ENCODE peak calls at places on chromosomes 13 and 19, in six cellular contexts. D is fibroblast of lung; C is transverse colon; G is PC-3; A is activated T-helper 1 cell treated with anti-CD3 and anti-CD28 coated beads, Interleukin-12 subunit alpha, Interleukin-12 subunit beta, Interleukin-2, Interleukin-4 antibody, amounts not matched to agents 30 ng/mL and 10 ng/mL and 1 ng/mL, durations not matched to agents 14 hours and 24 hours and 36 hours; E is A673. P is an unnamed sample.

GRCh38 chr13:112605531-112605990 is 17.6 kb upstream of the TUBGCP3 start:
- DNase-seq in D (no peak), C (no peak), G (no peak), A (no peak), E (no peak), P (no peak)

GRCh38 chr13:30835442-30835841 is 70.6 kb upstream of the MEDAG start:
- DNase-seq in D (peak; percentile 61), C (peak; percentile 68), G (no peak), A (no peak), E (no peak), P (peak; percentile 80)

GRCh38 chr19:55657004-55657747 is 2.3 kb downstream of the U2AF2 start:
- DNase-seq in D (no peak), C (no peak), G (peak; percentile 51), A (no peak), E (no peak), P (peak; percentile 49)

GRCh38 chr19:7994923-7995682 is 10.3 kb downstream of the ELAVL1 start:
- DNase-seq in D (peak; percentile 18), C (no peak), G (no peak), A (no peak), E (no peak), P (no peak)

GRCh38 chr13:52906122-52906903 is 57.9 kb upstream of the PCDH8 start:
- DNase-seq in D (no peak), C (no peak), G (no peak), A (no peak), E (no peak), P (no peak)

GRCh38 chr19:6032381-6032780 is 54.4 kb upstream of the RANBP3 start:
- DNase-seq in D (no peak), C (no peak), G (no peak), A (no peak), E (no peak), P (no peak)

GRCh38 chr19:460877-461609 is at the start of gene SHC2:
- DNase-seq in D (no peak), C (peak; percentile 34), G (no peak), A (no peak), E (no peak), P (no peak)

GRCh38 chr19:28488006-28488405 is 724.9 kb downstream of the UQCRFS1 start:
- DNase-seq in D (no peak), C (peak; percentile 18), G (no peak), A (no peak), E (no peak), P (no peak)

GRCh38 chr19:42442833-42443232 is at the start of gene CXCL17:
- DNase-seq in D (no peak), C (no peak), G (peak; percentile 4), A (no peak), E (no peak), P (no peak)

GRCh38 chr19:45498411-45499195 is at the start of gene PPM1N:
- DNase-seq in D (no peak), C (no peak), G (peak; percentile 16), A (peak; percentile 42), E (peak; percentile 68), P (no peak)

GRCh38 chr19:492091-492531 is 4.2 kb upstream of the MADCAM1 start:
- DNase-seq in D (no peak), C (no peak), G (peak; percentile 11), A (no peak), E (no peak), P (no peak)

GRCh38 chr13:29260684-29261083 is 334.8 kb downstream of the SLC7A1 start:
- DNase-seq in D (no peak), C (no peak), G (no peak), A (no peak), E (peak; percentile 12), P (no peak)

GRCh38 chr13:54705738-54706137 is 1677.1 kb downstream of the OLFM4 start:
- DNase-seq in D (no peak), C (no peak), G (no peak), A (no peak), E (no peak), P (no peak)

GRCh38 chr13:102136735-102137296 is 265.0 kb downstream of the FGF14 start:
- DNase-seq in D (peak; percentile 30), C (no peak), G (no peak), A (no peak), E (no peak), P (no peak)

GRCh38 chr19:5932593-5933262 is 18.7 kb downstream of the CAPS start:
- DNase-seq in D (no peak), C (no peak), G (no peak), A (no peak), E (no peak), P (no peak)

GRCh38 chr19:57075801-57076492 is 43.8 kb upstream of the USP29 start:
- DNase-seq in D (no peak), C (no peak), G (peak; percentile 6), A (no peak), E (no peak), P (no peak)

GRCh38 chr19:13505761-13506549 is at the start of gene CACNA1A:
- DNase-seq in D (no peak), C (no peak), G (no peak), A (no peak), E (peak; percentile 17), P (no peak)

GRCh38 chr13:44171861-44172260 is 201.8 kb upstream of the SERP2 start:
- DNase-seq in D (no peak), C (no peak), G (no peak), A (no peak), E (no peak), P (no peak)

GRCh38 chr19:41457241-41457640 is 14.3 kb downstream of the ERICH4 start:
- DNase-seq in D (no peak), C (no peak), G (no peak), A (no peak), E (no peak), P (no peak)

GRCh38 chr19:18385359-18385674 is 641 bp upstream of the GDF15 start:
- DNase-seq in D (no peak), C (no peak), G (no peak), A (no peak), E (no peak), P (no peak)

GRCh38 chr13:32045963-32046785 is 14.6 kb downstream of the FRY start:
- DNase-seq in D (peak; percentile 67), C (no peak), G (no peak), A (peak; percentile 9), E (peak; percentile 28), P (peak; percentile 26)

GRCh38 chr13:65505941-65506340 is 1724.2 kb downstream of the PCDH9 start:
- DNase-seq in D (no peak), C (no peak), G (no peak), A (no peak), E (no peak), P (no peak)

GRCh38 chr13:75481176-75482069 is 546 bp downstream of the TBC1D4 start:
- DNase-seq in D (peak; percentile 28), C (peak; percentile 24), G (peak; percentile 28), A (no peak), E (peak; percentile 39), P (peak; percentile 31)